ENCODE peak calls at places on chromosomes 7 and 10, in ten cellular contexts. One of them, this sample, is unnamed.

GRCh38 chr7:85469446-85469970 is 282.7 kb upstream of the SEMA3D start:
- DNase-seq in kidney epithelial cell: no peak
- DNase-seq in IMR-90: peak; percentile 20
- DNase-seq in left ventricle myocardium inferior: no peak
- DNase-seq in heart left ventricle: no peak
- DNase-seq in fibroblast of villous mesenchyme: peak; percentile 28
- DNase-seq in neural crest cell: no peak
- DNase-seq in fibroblast of pulmonary artery: peak; percentile 8
- DNase-seq in hepatocyte: peak; percentile 44
- DNase-seq in type B pancreatic cell: no peak
- DNase-seq in this sample: no peak

GRCh38 chr10:97494863-97495506 is 3.2 kb downstream of the MMS19 start:
- DNase-seq in kidney epithelial cell: no peak
- DNase-seq in IMR-90: peak; percentile 49
- DNase-seq in left ventricle myocardium inferior: no peak
- DNase-seq in heart left ventricle: no peak
- DNase-seq in fibroblast of villous mesenchyme: peak; percentile 74
- DNase-seq in neural crest cell: no peak
- DNase-seq in fibroblast of pulmonary artery: peak; percentile 80
- DNase-seq in hepatocyte: peak; percentile 40
- DNase-seq in type B pancreatic cell: no peak
- DNase-seq in this sample: peak; percentile 56

GRCh38 chr10:93756128-93756517 is 1.6 kb upstream of the LGI1 start:
- DNase-seq in kidney epithelial cell: no peak
- DNase-seq in IMR-90: no peak
- DNase-seq in left ventricle myocardium inferior: no peak
- DNase-seq in heart left ventricle: no peak
- DNase-seq in fibroblast of villous mesenchyme: no peak
- DNase-seq in neural crest cell: no peak
- DNase-seq in fibroblast of pulmonary artery: no peak
- DNase-seq in hepatocyte: no peak
- DNase-seq in type B pancreatic cell: no peak
- DNase-seq in this sample: no peak

GRCh38 chr7:43694399-43694748 is 34.9 kb downstream of the COA1 start:
- DNase-seq in kidney epithelial cell: no peak
- DNase-seq in IMR-90: peak; percentile 92
- DNase-seq in left ventricle myocardium inferior: no peak
- DNase-seq in heart left ventricle: no peak
- DNase-seq in fibroblast of villous mesenchyme: peak; percentile 86
- DNase-seq in neural crest cell: no peak
- DNase-seq in fibroblast of pulmonary artery: peak; percentile 82
- DNase-seq in hepatocyte: no peak
- DNase-seq in type B pancreatic cell: no peak
- DNase-seq in this sample: peak; percentile 79

GRCh38 chr7:123209786-123210185 is 10.0 kb upstream of the SLC13A1 start:
- DNase-seq in kidney epithelial cell: no peak
- DNase-seq in IMR-90: no peak
- DNase-seq in left ventricle myocardium inferior: no peak
- DNase-seq in heart left ventricle: no peak
- DNase-seq in fibroblast of villous mesenchyme: peak; percentile 14
- DNase-seq in neural crest cell: no peak
- DNase-seq in fibroblast of pulmonary artery: peak; percentile 42
- DNase-seq in hepatocyte: peak; percentile 68
- DNase-seq in type B pancreatic cell: no peak
- DNase-seq in this sample: peak; percentile 29

GRCh38 chr7:100680589-100681271 is 7.2 kb downstream of the GNB2 start:
- DNase-seq in kidney epithelial cell: no peak
- DNase-seq in IMR-90: no peak
- DNase-seq in left ventricle myocardium inferior: peak; percentile 25
- DNase-seq in heart left ventricle: no peak
- DNase-seq in fibroblast of villous mesenchyme: no peak
- DNase-seq in neural crest cell: no peak
- DNase-seq in fibroblast of pulmonary artery: no peak
- DNase-seq in hepatocyte: peak; percentile 10
- DNase-seq in type B pancreatic cell: no peak
- DNase-seq in this sample: no peak

GRCh38 chr7:128453836-128454804 is 1.6 kb upstream of the HILPDA start:
- DNase-seq in kidney epithelial cell: no peak
- DNase-seq in IMR-90: peak; percentile 82
- DNase-seq in left ventricle myocardium inferior: peak; percentile 90
- DNase-seq in heart left ventricle: peak; percentile 89
- DNase-seq in fibroblast of villous mesenchyme: peak; percentile 98
- DNase-seq in neural crest cell: peak; percentile 47
- DNase-seq in fibroblast of pulmonary artery: peak; percentile 96
- DNase-seq in hepatocyte: peak; percentile 89
- DNase-seq in type B pancreatic cell: peak; percentile 79
- DNase-seq in this sample: peak; percentile 99

GRCh38 chr10:58991842-58992241 is 184.6 kb upstream of the PHYHIPL start:
- DNase-seq in kidney epithelial cell: no peak
- DNase-seq in IMR-90: no peak
- DNase-seq in left ventricle myocardium inferior: no peak
- DNase-seq in heart left ventricle: no peak
- DNase-seq in fibroblast of villous mesenchyme: no peak
- DNase-seq in neural crest cell: no peak
- DNase-seq in fibroblast of pulmonary artery: no peak
- DNase-seq in hepatocyte: no peak
- DNase-seq in type B pancreatic cell: no peak
- DNase-seq in this sample: no peak

GRCh38 chr7:79789584-79790345 is 336.3 kb upstream of the MAGI2 start:
- DNase-seq in kidney epithelial cell: no peak
- DNase-seq in IMR-90: peak; percentile 68
- DNase-seq in left ventricle myocardium inferior: no peak
- DNase-seq in heart left ventricle: no peak
- DNase-seq in fibroblast of villous mesenchyme: peak; percentile 48
- DNase-seq in neural crest cell: no peak
- DNase-seq in fibroblast of pulmonary artery: peak; percentile 82
- DNase-seq in hepatocyte: no peak
- DNase-seq in type B pancreatic cell: no peak
- DNase-seq in this sample: peak; percentile 88

GRCh38 chr10:14605231-14605925 is 169.3 kb downstream of the FAM107B start:
- DNase-seq in kidney epithelial cell: no peak
- DNase-seq in IMR-90: peak; percentile 78
- DNase-seq in left ventricle myocardium inferior: no peak
- DNase-seq in heart left ventricle: no peak
- DNase-seq in fibroblast of villous mesenchyme: peak; percentile 53
- DNase-seq in neural crest cell: no peak
- DNase-seq in fibroblast of pulmonary artery: peak; percentile 45
- DNase-seq in hepatocyte: no peak
- DNase-seq in type B pancreatic cell: no peak
- DNase-seq in this sample: peak; percentile 85

GRCh38 chr7:107691713-107692112 is 31.1 kb downstream of the SLC26A4 start:
- DNase-seq in kidney epithelial cell: no peak
- DNase-seq in IMR-90: peak; percentile 34
- DNase-seq in left ventricle myocardium inferior: peak; percentile 16
- DNase-seq in heart left ventricle: peak; percentile 50
- DNase-seq in fibroblast of villous mesenchyme: no peak
- DNase-seq in neural crest cell: no peak
- DNase-seq in fibroblast of pulmonary artery: peak; percentile 49
- DNase-seq in hepatocyte: no peak
- DNase-seq in type B pancreatic cell: no peak
- DNase-seq in this sample: peak; percentile 68

GRCh38 chr10:34339816-34340553 is 475.1 kb downstream of the PARD3 start:
- DNase-seq in kidney epithelial cell: no peak
- DNase-seq in IMR-90: no peak
- DNase-seq in left ventricle myocardium inferior: no peak
- DNase-seq in heart left ventricle: no peak
- DNase-seq in fibroblast of villous mesenchyme: no peak
- DNase-seq in neural crest cell: no peak
- DNase-seq in fibroblast of pulmonary artery: no peak
- DNase-seq in hepatocyte: no peak
- DNase-seq in type B pancreatic cell: no peak
- DNase-seq in this sample: peak; percentile 13

GRCh38 chr10:122122493-122122892 is 133.5 kb downstream of the TACC2 start:
- DNase-seq in kidney epithelial cell: no peak
- DNase-seq in IMR-90: no peak
- DNase-seq in left ventricle myocardium inferior: no peak
- DNase-seq in heart left ventricle: no peak
- DNase-seq in fibroblast of villous mesenchyme: no peak
- DNase-seq in neural crest cell: no peak
- DNase-seq in fibroblast of pulmonary artery: no peak
- DNase-seq in hepatocyte: no peak
- DNase-seq in type B pancreatic cell: no peak
- DNase-seq in this sample: peak; percentile 42

GRCh38 chr10:80357000-80357803 is 621 bp downstream of the DYDC2 start:
- DNase-seq in kidney epithelial cell: no peak
- DNase-seq in IMR-90: no peak
- DNase-seq in left ventricle myocardium inferior: no peak
- DNase-seq in heart left ventricle: no peak
- DNase-seq in fibroblast of villous mesenchyme: no peak
- DNase-seq in neural crest cell: peak; percentile 51
- DNase-seq in fibroblast of pulmonary artery: no peak
- DNase-seq in hepatocyte: peak; percentile 49
- DNase-seq in type B pancreatic cell: peak; percentile 73
- DNase-seq in this sample: no peak

GRCh38 chr7:121109145-121109544 is 120.6 kb downstream of the CPED1 start:
- DNase-seq in kidney epithelial cell: no peak
- DNase-seq in IMR-90: peak; percentile 47
- DNase-seq in left ventricle myocardium inferior: no peak
- DNase-seq in heart left ventricle: no peak
- DNase-seq in fibroblast of villous mesenchyme: no peak
- DNase-seq in neural crest cell: no peak
- DNase-seq in fibroblast of pulmonary artery: no peak
- DNase-seq in hepatocyte: no peak
- DNase-seq in type B pancreatic cell: no peak
- DNase-seq in this sample: peak; percentile 55

GRCh38 chr7:99381664-99382075 is 7.1 kb downstream of the ARPC1B start:
- DNase-seq in kidney epithelial cell: no peak
- DNase-seq in IMR-90: no peak
- DNase-seq in left ventricle myocardium inferior: no peak
- DNase-seq in heart left ventricle: no peak
- DNase-seq in fibroblast of villous mesenchyme: no peak
- DNase-seq in neural crest cell: no peak
- DNase-seq in fibroblast of pulmonary artery: no peak
- DNase-seq in hepatocyte: no peak
- DNase-seq in type B pancreatic cell: no peak
- DNase-seq in this sample: no peak

GRCh38 chr10:113557389-113558321 is 4.8 kb downstream of the HABP2 start:
- DNase-seq in kidney epithelial cell: no peak
- DNase-seq in IMR-90: no peak
- DNase-seq in left ventricle myocardium inferior: no peak
- DNase-seq in heart left ventricle: peak; percentile 34
- DNase-seq in fibroblast of villous mesenchyme: no peak
- DNase-seq in neural crest cell: no peak
- DNase-seq in fibroblast of pulmonary artery: peak; percentile 18
- DNase-seq in hepatocyte: no peak
- DNase-seq in type B pancreatic cell: no peak
- DNase-seq in this sample: peak; percentile 6

GRCh38 chr10:76040107-76040829 is 608.8 kb downstream of the LRMDA start:
- DNase-seq in kidney epithelial cell: no peak
- DNase-seq in IMR-90: no peak
- DNase-seq in left ventricle myocardium inferior: no peak
- DNase-seq in heart left ventricle: no peak
- DNase-seq in fibroblast of villous mesenchyme: no peak
- DNase-seq in neural crest cell: no peak
- DNase-seq in fibroblast of pulmonary artery: no peak
- DNase-seq in hepatocyte: no peak
- DNase-seq in type B pancreatic cell: no peak
- DNase-seq in this sample: no peak
- TF ChIP-seq CTCF in kidney epithelial cell: peak; percentile 12
- TF ChIP-seq CTCF in IMR-90: no peak
- TF ChIP-seq CTCF in left ventricle myocardium inferior: no peak
- TF ChIP-seq CTCF in heart left ventricle: peak; percentile 8
- TF ChIP-seq CTCF in fibroblast of villous mesenchyme: peak; percentile 30
- TF ChIP-seq CTCF in neural crest cell: peak; percentile 44
- TF ChIP-seq CTCF in fibroblast of pulmonary artery: peak; percentile 16
- TF ChIP-seq CTCF in hepatocyte: no peak
- TF ChIP-seq CTCF in type B pancreatic cell: peak; percentile 64
- TF ChIP-seq CTCF in this sample: peak; percentile 16

DNA sequence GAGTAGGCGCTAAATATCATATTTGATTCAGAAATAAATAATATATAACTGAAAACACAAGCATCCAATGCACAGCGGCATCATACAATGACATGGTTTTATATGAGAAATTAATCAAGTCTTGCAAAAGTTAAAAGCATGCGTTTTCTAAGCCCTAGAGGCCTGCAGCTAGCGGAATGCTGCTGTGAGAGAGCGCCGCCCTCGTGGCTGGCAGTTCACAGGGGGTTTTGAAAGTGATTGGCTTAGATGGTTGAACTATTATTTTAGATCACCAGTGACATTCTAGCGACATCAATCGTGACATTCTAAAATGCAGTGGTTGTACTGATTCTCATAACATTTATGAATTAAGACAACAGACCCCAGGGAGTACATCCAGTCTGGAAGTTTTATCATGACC is 235.2 kb upstream of the MGMT start:
- DNase-seq in kidney epithelial cell: no peak
- DNase-seq in IMR-90: no peak
- DNase-seq in left ventricle myocardium inferior: no peak
- DNase-seq in heart left ventricle: no peak
- DNase-seq in fibroblast of villous mesenchyme: no peak
- DNase-seq in neural crest cell: no peak
- DNase-seq in fibroblast of pulmonary artery: no peak
- DNase-seq in hepatocyte: no peak
- DNase-seq in type B pancreatic cell: no peak
- DNase-seq in this sample: no peak
- TF ChIP-seq CTCF in kidney epithelial cell: no peak
- TF ChIP-seq CTCF in IMR-90: no peak
- TF ChIP-seq CTCF in left ventricle myocardium inferior: no peak
- TF ChIP-seq CTCF in heart left ventricle: no peak
- TF ChIP-seq CTCF in fibroblast of villous mesenchyme: no peak
- TF ChIP-seq CTCF in neural crest cell: no peak
- TF ChIP-seq CTCF in fibroblast of pulmonary artery: no peak
- TF ChIP-seq CTCF in hepatocyte: no peak
- TF ChIP-seq CTCF in type B pancreatic cell: no peak
- TF ChIP-seq CTCF in this sample: no peak

GRCh38 chr10:95963992-95964391 is 56.2 kb downstream of the CC2D2B start:
- DNase-seq in kidney epithelial cell: no peak
- DNase-seq in IMR-90: no peak
- DNase-seq in left ventricle myocardium inferior: no peak
- DNase-seq in heart left ventricle: no peak
- DNase-seq in fibroblast of villous mesenchyme: no peak
- DNase-seq in neural crest cell: no peak
- DNase-seq in fibroblast of pulmonary artery: no peak
- DNase-seq in hepatocyte: no peak
- DNase-seq in type B pancreatic cell: no peak
- DNase-seq in this sample: no peak
- TF ChIP-seq CTCF in kidney epithelial cell: no peak
- TF ChIP-seq CTCF in IMR-90: no peak
- TF ChIP-seq CTCF in left ventricle myocardium inferior: no peak
- TF ChIP-seq CTCF in heart left ventricle: no peak
- TF ChIP-seq CTCF in fibroblast of villous mesenchyme: no peak
- TF ChIP-seq CTCF in neural crest cell: no peak
- TF ChIP-seq CTCF in fibroblast of pulmonary artery: no peak
- TF ChIP-seq CTCF in hepatocyte: no peak
- TF ChIP-seq CTCF in type B pancreatic cell: no peak
- TF ChIP-seq CTCF in this sample: no peak

DNA sequence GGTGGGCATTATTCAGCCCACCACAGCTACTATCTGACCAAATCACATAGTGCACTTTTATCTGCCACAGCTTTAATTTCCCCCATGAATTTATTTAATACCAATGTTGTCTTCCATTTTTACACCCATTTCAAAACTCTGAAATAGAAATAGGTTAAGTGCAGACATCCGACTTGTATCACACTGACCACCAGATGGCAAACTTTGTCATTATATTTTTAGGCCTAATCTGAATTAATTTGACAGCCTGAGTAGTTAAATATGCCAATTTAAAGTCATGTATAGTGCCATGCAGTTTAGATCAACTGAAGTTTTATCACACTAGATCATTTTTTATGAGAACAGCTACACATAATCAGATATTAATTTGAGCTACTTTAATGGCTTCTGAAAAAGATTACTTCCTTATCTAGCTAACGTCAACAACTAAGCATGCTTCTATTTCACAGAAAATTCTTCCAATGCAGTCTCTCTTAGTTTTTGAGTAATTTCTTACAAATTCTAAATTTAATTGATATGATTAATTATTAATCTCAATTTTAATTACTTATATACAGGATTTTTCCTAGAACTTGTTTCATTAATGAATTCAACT is 566.4 kb downstream of the GFRA1 start:
- DNase-seq in kidney epithelial cell: no peak
- DNase-seq in IMR-90: peak; percentile 30
- DNase-seq in left ventricle myocardium inferior: no peak
- DNase-seq in heart left ventricle: no peak
- DNase-seq in fibroblast of villous mesenchyme: peak; percentile 34
- DNase-seq in neural crest cell: peak; percentile 4
- DNase-seq in fibroblast of pulmonary artery: peak; percentile 46
- DNase-seq in hepatocyte: peak; percentile 23
- DNase-seq in type B pancreatic cell: no peak
- DNase-seq in this sample: peak; percentile 28
- TF ChIP-seq CTCF in kidney epithelial cell: peak; percentile 45
- TF ChIP-seq CTCF in IMR-90: peak; percentile 64
- TF ChIP-seq CTCF in left ventricle myocardium inferior: peak; percentile 52
- TF ChIP-seq CTCF in heart left ventricle: peak; percentile 41
- TF ChIP-seq CTCF in fibroblast of villous mesenchyme: peak; percentile 50
- TF ChIP-seq CTCF in neural crest cell: peak; percentile 80
- TF ChIP-seq CTCF in fibroblast of pulmonary artery: peak; percentile 53
- TF ChIP-seq CTCF in hepatocyte: peak; percentile 74
- TF ChIP-seq CTCF in type B pancreatic cell: peak; percentile 82
- TF ChIP-seq CTCF in this sample: peak; percentile 29